ENCODE peak calls at places on chromosomes 13 and 19, in nine cellular contexts. H is neural progenitor cell; C is activated T-cell treated with anti-CD3 and anti-CD28 coated beads, Interleukin-2, amount 50 U/mL, for 72 hours; S is heart right ventricle; Q is COR-L47; E is EL; J is activated T-helper 1 cell treated with Interleukin-2 at 50 U/mL for 16 hours; L is A172; F is HCT116. T is an unnamed sample.

GRCh38 chr13:113126265-113127150 is 3.9 kb downstream of the F10 start:
- DNase-seq in J (no peak), S (no peak), Q (no peak), L (no peak), E (no peak), H (no peak), C (no peak), F (no peak), T (no peak)

GRCh38 chr19:15702590-15702930 is 25.3 kb upstream of the OR10H2 start:
- DNase-seq in Q (peak), C (peak), H (no peak), J (no peak), L (peak), F (peak), S (peak), E (peak), T (no peak)

GRCh38 chr13:44088911-44089851 is 209.5 kb downstream of the LACC1 start:
- DNase-seq in E (no peak), C (no peak), F (no peak), S (no peak), Q (no peak), J (no peak), H (no peak), L (no peak), T (peak)

GRCh38 chr19:16588824-16589577 is 16.8 kb upstream of the SLC35E1 start:
- DNase-seq in L (no peak), J (no peak), F (no peak), E (no peak), Q (no peak), C (peak), H (no peak), S (no peak), T (no peak)

GRCh38 chr13:29369060-29369743 is 226.3 kb downstream of the SLC7A1 start:
- DNase-seq in Q (peak), F (peak), E (peak), C (no peak), L (peak), J (no peak), H (peak), S (no peak), T (peak)

GRCh38 chr13:94119360-94119936 is 360.0 kb downstream of the DCT start:
- DNase-seq in F (no peak), J (no peak), C (no peak), E (no peak), H (no peak), S (no peak), Q (no peak), L (no peak), T (no peak)

GRCh38 chr13:24271611-24272451 is 37.5 kb upstream of the C1QTNF9 start:
- DNase-seq in J (peak), F (no peak), L (peak), C (peak), H (peak), E (peak), Q (no peak), S (peak), T (peak)

GRCh38 chr13:51666316-51666715 is 82.1 kb downstream of the WDFY2 start:
- DNase-seq in E (no peak), C (no peak), J (no peak), H (no peak), F (no peak), L (no peak), S (no peak), Q (peak), T (no peak)

GRCh38 chr13:110554227-110554836 is 7.2 kb downstream of the RAB20 start:
- DNase-seq in L (no peak), S (no peak), E (no peak), H (no peak), Q (no peak), J (no peak), C (no peak), F (no peak), T (no peak)

T was measured in HFFc6.